ENCODE peak calls at places on chromosomes 16 and 17, in seven cellular contexts. F is MM.1S, Q is PC-9, M is fibroblast of lung, K is H9, B is IMR-90, P is hepatocyte. T is an unnamed sample. For H4K20me1, the result is how much of the 10 kb centered on the place peaks cover.

GRCh38 chr17:57615836-57616235 is 129.3 kb downstream of the CCDC182 start:
- DNase-seq in F (no peak), Q (no peak), M (no peak), K (no peak), B (no peak), P (no peak), T (no peak)

GRCh38 chr17:1109606-1110523 is 69.9 kb downstream of the ABR start:
- DNase-seq in F (peak), Q (peak), M (no peak), K (peak), B (no peak), P (peak), T (no peak)

GRCh38 chr17:38632334-38632733 is 26.6 kb upstream of the SRCIN1 start:
- DNase-seq in F (no peak), Q (no peak), M (no peak), K (peak), B (no peak), P (no peak), T (no peak)

GRCh38 chr17:79831367-79832210 is 7.7 kb downstream of the CBX4 start:
- DNase-seq in F (no peak), Q (peak), M (peak), K (peak), B (no peak), P (peak), T (no peak)

GRCh38 chr16:70683146-70683944 is 2.5 kb downstream of the MTSS2 start:
- DNase-seq in F (no peak), Q (no peak), M (no peak), K (no peak), B (no peak), P (no peak), T (no peak)

GRCh38 chr17:73957564-73957963 is 245.9 kb upstream of the RPL38 start:
- DNase-seq in F (no peak), Q (no peak), M (no peak), K (no peak), B (no peak), P (no peak), T (no peak)

GRCh38 chr17:882827-883585 is 96.6 kb downstream of the NXN start:
- DNase-seq in F (no peak), Q (peak), M (peak), K (peak), B (peak), P (peak), T (peak)

GRCh38 chr17:58630883-58631522 is 60.8 kb downstream of the TEX14 start:
- DNase-seq in F (no peak), Q (peak), M (no peak), K (peak), B (no peak), P (peak), T (peak)

GRCh38 chr17:752620-753219 is 656 bp upstream of the GEMIN4 start:
- DNase-seq in F (no peak), Q (peak), M (peak), K (peak), B (peak), P (peak), T (no peak)

GRCh38 chr17:77316191-77316641 is 175.4 kb downstream of the SEC14L1 start:
- DNase-seq in F (no peak), Q (no peak), M (peak), K (peak), B (peak), P (peak), T (peak)

GRCh38 chr16:3971261-3971660 is 90.7 kb upstream of the CREBBP start:
- DNase-seq in F (no peak), Q (peak), M (peak), K (no peak), B (peak), P (peak), T (no peak)

GRCh38 chr17:9470171-9470570 is 105.4 kb downstream of the STX8 start:
- DNase-seq in F (peak), Q (no peak), M (no peak), K (no peak), B (no peak), P (no peak), T (no peak)

GRCh38 chr17:3944485-3945388 is 19.5 kb downstream of the ATP2A3 start:
- DNase-seq in F (no peak), Q (peak), M (peak), K (peak), B (peak), P (peak), T (no peak)

GRCh38 chr17:76458580-76459490 is 5.9 kb upstream of the UBE2O start:
- DNase-seq in F (peak), Q (peak), M (peak), K (peak), B (peak), P (peak), T (peak)

GRCh38 chr17:73430848-73431247 is 119.0 kb upstream of the CDC42EP4 start:
- DNase-seq in F (peak), Q (no peak), M (peak), K (peak), B (no peak), P (no peak), T (no peak)

GRCh38 chr17:67635688-67636087 is 82.0 kb upstream of the NOL11 start:
- DNase-seq in F (no peak), Q (no peak), M (peak), K (no peak), B (peak), P (no peak), T (no peak)

GRCh38 chr17:13792314-13792713 is 190.6 kb upstream of the HS3ST3A1 start:
- DNase-seq in F (no peak), Q (no peak), M (peak), K (no peak), B (peak), P (no peak), T (no peak)

GRCh38 chr16:28181557-28181914 is 30.2 kb downstream of the XPO6 start:
- DNase-seq in F (no peak), Q (peak), M (peak), K (no peak), B (peak), P (peak), T (peak)

GRCh38 chr17:50465171-50465570 is 3.5 kb downstream of the CHAD start:
- DNase-seq in F (no peak), Q (no peak), M (no peak), K (no peak), B (no peak), P (no peak), T (no peak)

GRCh38 chr16:15051387-15051951 is 4.4 kb downstream of the NTAN1 start:
- DNase-seq in F (no peak), Q (no peak), M (no peak), K (no peak), B (no peak), P (no peak), T (no peak)

DNA sequence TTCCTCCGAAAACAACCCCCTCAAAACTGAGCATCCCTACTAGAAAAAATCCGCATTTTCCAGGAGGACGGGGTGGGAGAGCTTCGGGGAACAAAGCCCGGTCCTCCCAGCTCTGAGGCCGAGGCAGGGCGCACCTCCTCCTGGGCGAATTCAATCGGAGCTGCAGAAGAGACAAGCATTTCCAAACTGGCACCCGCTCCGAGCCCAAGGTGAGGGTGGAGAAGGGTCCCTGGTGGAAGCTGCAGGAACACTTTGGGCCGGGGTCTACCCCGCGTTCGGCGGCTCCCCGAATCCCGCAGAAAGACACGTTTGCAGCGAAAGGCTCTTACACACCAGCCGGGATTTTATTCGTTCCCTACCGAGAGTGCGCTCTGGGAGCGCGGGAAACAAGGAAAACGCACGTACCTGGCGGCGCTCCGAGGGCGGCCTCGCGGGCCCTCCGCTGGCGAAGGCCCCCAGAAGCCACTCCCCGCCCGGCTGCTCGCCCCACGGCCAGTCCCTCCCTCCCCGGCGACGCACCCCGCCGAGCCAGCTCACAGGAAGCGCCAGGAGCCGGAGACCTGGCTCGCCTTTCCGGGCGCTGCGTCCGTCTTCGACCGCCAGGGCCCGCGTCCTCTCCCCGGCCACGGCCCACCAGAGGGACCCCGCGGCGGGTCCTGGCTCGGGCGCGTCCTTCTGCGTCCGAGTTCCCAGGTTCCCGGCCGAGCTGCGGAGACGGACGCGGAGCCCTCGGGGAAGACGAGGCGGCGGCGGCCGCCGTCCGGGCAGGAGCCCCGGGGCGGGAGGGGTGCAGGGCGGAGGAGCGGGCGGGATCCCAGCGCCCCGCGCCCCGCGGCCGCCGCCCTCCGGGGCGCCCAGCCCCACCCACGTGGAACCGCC is 49.8 kb upstream of the BAHCC1 start:
- DNase-seq in F (peak), Q (peak), M (peak), K (peak), B (peak), P (peak), T (peak)
- TF ChIP-seq CTCF in F (no peak), Q (no peak), M (no peak), K (peak), B (peak), P (peak), T (peak)

GRCh38 chr16:10934325-10935107 is 7.8 kb downstream of the DEXI start:
- DNase-seq in F (no peak), Q (no peak), M (no peak), K (no peak), B (no peak), P (no peak), T (no peak)

GRCh38 chr16:10937068-10937859 is 5.0 kb downstream of the DEXI start:
- DNase-seq in F (no peak), Q (no peak), M (no peak), K (no peak), B (no peak), P (no peak), T (no peak)

GRCh38 chr16:10935491-10935890 is 6.8 kb downstream of the DEXI start:
- DNase-seq in F (no peak), Q (no peak), M (no peak), K (no peak), B (no peak), P (no peak), T (no peak)

GRCh38 chr16:10938321-10938720 is 3.9 kb downstream of the DEXI start:
- DNase-seq in F (no peak), Q (no peak), M (no peak), K (no peak), B (no peak), P (no peak), T (no peak)

GRCh38 chr16:10936585-10936984 is 5.7 kb downstream of the DEXI start:
- DNase-seq in F (no peak), Q (no peak), M (no peak), K (no peak), B (no peak), P (no peak), T (no peak)
- H4K20me1 ChIP-seq in F (under half), Q (under half), M (under half), K (under half), B (half or more), P (half or more), T (under half)

DNA sequence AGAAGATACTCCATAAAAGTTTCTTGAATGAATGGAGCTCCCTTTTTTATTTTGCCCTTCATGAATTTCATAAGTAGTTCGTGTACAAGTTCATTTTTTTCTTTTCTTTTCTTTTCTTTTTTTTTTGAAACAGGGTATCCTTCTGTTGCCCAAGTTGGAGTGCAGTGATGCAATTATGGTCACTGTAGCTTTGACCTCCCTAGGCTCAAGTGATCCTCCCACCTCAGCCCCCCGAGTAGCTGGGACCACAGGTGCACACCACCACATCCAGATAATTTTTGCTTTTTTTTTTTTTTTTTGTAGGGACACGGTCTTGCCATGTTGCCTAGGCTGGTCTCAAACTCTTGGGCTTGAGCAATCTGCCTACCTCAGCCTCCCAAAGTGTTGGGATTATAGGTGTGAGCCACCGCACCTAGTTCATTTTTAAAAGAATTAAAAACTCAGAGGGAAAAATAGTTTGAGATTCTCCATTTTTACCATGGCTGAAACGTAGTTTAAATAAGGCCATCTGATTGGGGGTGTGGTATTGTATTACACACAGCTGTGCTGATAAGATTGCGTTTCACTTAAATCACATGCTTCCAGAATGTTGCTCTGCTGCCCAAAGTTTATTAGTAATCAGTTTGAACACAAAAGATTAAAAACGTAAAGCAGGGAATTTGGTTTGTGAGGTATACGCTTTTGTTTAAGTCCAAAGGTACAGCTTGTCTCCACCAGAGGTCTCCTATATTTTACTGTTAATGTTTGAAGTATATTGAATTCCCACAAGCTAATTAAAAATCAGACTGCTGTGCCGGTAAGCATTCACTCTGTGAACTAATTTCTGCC is 154.1 kb downstream of the SOCS1 start:
- DNase-seq in F (no peak), Q (no peak), M (peak), K (no peak), B (peak), P (peak), T (no peak)
- TF ChIP-seq CTCF in F (no peak), Q (peak), M (peak), K (peak), B (peak), P (peak), T (no peak)

DNA sequence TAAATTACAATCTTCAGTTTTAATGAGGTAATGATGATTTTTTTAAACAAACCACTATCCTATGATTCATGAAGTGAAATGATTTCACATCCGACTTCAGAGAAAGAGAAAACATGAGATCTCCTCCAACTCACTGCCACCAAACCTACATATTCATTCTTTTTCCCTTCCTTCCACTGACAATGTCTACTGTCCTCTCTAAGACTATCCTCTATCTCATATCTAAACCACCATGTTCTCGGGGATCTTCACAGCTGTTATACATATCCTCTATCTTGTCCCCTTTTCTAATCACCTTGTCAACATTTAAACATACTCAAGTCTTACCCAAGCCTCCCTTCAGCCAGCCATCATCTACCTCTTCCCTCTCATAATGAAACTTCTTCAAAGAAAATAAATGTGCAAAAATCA is 53.5 kb downstream of the SMURF2 start:
- DNase-seq in F (no peak), Q (no peak), M (peak), K (no peak), B (peak), P (no peak), T (peak)
- H4K20me1 ChIP-seq in F (under half), Q (under half), M (under half), K (under half), B (half or more), P (under half), T (under half)

GRCh38 chr17:63954402-63955063 is 18.2 kb downstream of the SCN4A start:
- DNase-seq in F (peak), Q (no peak), M (no peak), K (no peak), B (no peak), P (no peak), T (no peak)

GRCh38 chr17:63948521-63948920 is 16.4 kb upstream of the CD79B start:
- DNase-seq in F (no peak), Q (no peak), M (no peak), K (no peak), B (no peak), P (no peak), T (no peak)

GRCh38 chr17:63949576-63950250 is 17.6 kb upstream of the CD79B start:
- DNase-seq in F (no peak), Q (no peak), M (no peak), K (no peak), B (no peak), P (no peak), T (no peak)

GRCh38 chr17:63947711-63948330 is 15.7 kb upstream of the CD79B start:
- DNase-seq in F (no peak), Q (no peak), M (no peak), K (no peak), B (no peak), P (no peak), T (no peak)

DNA sequence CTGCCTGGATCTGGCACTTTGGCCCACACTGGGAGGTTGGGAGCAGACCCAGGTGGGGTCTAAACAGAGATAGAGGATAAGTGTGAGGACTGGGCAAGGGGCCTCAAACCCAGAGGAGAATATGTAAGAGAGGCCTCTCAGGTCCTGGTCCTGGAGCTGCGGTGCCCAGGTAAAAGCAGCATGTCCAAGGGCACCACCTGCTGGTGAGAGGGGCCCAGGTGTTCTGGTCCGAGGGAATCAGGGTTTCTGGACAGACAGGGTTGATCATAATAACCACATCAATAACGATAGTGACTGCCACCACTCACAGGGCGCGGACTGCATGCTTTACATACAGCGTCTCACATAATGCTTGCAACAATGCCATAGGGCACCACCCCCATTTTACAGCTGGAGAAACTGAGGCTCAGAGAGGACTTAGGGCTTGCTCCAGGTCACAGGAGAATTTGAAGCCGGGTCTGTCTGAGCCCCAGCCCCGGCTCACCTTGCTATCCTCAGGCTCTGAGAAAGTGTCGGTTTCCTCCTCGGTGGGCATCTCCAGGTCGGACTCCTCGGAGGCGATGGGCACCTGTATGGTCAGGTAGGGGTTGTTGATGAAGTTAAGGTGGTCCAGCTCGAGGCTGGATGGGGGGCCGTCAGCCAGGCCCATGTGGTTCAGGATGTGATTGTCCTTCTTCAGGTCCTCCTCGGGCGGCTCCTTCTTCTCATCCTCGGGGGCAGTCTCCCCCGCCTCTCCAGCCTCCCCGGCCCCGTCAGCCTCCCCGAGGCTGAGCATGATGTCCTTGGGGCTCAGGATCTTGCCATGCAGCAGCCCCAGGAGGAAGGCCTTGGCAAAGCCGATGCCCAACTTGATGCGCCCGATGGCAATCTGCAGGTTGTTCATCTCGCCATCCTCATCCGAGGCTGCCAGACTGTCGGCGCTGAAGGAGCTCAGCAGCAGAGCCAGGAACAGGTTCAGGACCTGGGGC is 19.1 kb upstream of the CD79B start:
- DNase-seq in F (peak), Q (peak), M (no peak), K (peak), B (no peak), P (peak), T (peak)
- TF ChIP-seq CTCF in F (peak), Q (peak), M (peak), K (peak), B (no peak), P (peak), T (peak)

GRCh38 chr17:2901582-2901981 is 105.3 kb downstream of the RAP1GAP2 start:
- DNase-seq in F (no peak), Q (no peak), M (no peak), K (no peak), B (no peak), P (no peak), T (no peak)
- H4K20me1 ChIP-seq in F (under half), Q (under half), M (under half), K (under half), B (under half), P (under half), T (under half)

DNA sequence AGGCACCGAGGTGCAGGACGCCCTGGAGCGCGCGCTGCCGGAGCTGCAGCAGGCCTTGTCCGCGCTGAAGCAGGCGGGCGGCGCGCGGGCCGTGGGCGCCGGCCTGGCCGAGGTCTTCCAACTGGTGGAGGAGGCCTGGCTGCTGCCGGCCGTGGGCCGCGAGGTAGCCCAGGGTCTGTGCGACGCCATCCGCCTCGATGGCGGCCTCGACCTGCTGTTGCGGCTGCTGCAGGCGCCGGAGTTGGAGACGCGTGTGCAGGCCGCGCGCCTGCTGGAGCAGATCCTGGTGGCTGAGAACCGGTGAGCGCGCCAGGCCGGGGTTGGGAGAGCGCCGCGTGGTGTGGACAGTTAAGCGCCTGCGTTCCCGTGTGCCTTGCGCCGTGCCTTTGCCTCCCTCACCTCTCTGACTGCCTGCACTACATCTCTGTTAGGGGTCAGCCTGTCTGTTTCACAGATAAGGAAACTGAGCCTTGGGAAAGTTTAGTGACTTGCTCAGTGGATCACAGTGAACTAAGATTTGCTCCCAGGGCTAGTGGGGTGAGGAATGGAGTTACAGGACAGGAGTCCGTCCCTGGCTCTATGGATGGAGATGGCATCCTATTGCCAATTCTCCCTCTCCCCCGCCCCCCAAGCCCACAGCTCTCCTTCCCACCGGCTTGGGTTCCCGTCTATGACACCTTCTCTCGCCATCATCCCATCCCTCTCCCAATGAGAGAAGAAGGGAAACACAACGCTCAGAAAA is 880 bp downstream of the SARM1 start:
- DNase-seq in F (no peak), Q (no peak), M (peak), K (peak), B (peak), P (peak), T (no peak)
- TF ChIP-seq CTCF in F (no peak), Q (no peak), M (no peak), K (no peak), B (no peak), P (no peak), T (no peak)